ENCODE peak calls at places on chromosomes 1 and 21, in four cellular contexts. A is neural progenitor cell, Q is K562, S is hepatocyte. C is an unnamed sample.

GRCh38 chr1:246930830-246931548 is 759 bp downstream of the AHCTF1 start:
- DNase-seq in A (no peak), Q (peak; percentile 51), S (peak; percentile 69), C (peak; percentile 66)

GRCh38 chr1:68361511-68361910 is 88.2 kb downstream of the RPE65 start:
- DNase-seq in A (no peak), Q (no peak), S (no peak), C (no peak)

GRCh38 chr1:200252526-200252925 is 157.3 kb downstream of the ZNF281 start:
- DNase-seq in A (no peak), Q (no peak), S (no peak), C (no peak)

GRCh38 chr1:26787381-26787705 is 407 bp upstream of the PIGV start:
- DNase-seq in A (peak; percentile 87), Q (peak; percentile 51), S (no peak), C (no peak)

GRCh38 chr1:150931773-150932172 is 5.6 kb downstream of the SETDB1 start:
- DNase-seq in A (no peak), Q (no peak), S (no peak), C (no peak)

GRCh38 chr21:32611471-32611997 is 643 bp downstream of the CFAP298 start:
- DNase-seq in A (peak; percentile 57), Q (peak; percentile 50), S (peak; percentile 39), C (peak; percentile 60)

GRCh38 chr1:67741786-67742185 is 56.8 kb downstream of the GADD45A start:
- DNase-seq in A (no peak), Q (no peak), S (no peak), C (no peak)

GRCh38 chr1:228145498-228146425 is 4.0 kb upstream of the GJC2 start:
- DNase-seq in A (no peak), Q (peak; percentile 69), S (no peak), C (no peak)

GRCh38 chr1:207711285-207711684 is 40.6 kb upstream of the CD46 start:
- DNase-seq in A (peak; percentile 2), Q (no peak), S (peak; percentile 15), C (peak; percentile 77)

GRCh38 chr1:58395355-58395754 is 151.2 kb downstream of the OMA1 start:
- DNase-seq in A (no peak), Q (no peak), S (peak; percentile 10), C (no peak)

GRCh38 chr1:152036316-152037216 is at the start of gene S100A11:
- DNase-seq in A (peak; percentile 75), Q (peak; percentile 88), S (peak; percentile 96), C (peak; percentile 75)

GRCh38 chr1:198174297-198174696 is 17.5 kb downstream of the NEK7 start:
- DNase-seq in A (no peak), Q (no peak), S (no peak), C (no peak)
- H3K4me1 ChIP-seq in A (no peaks in the 10 kb centered on the region), Q (no peaks in the 10 kb centered on the region), S (peaks cover 31% of the 10 kb centered on the region), C (peaks cover 9% of the 10 kb centered on the region)

GRCh38 chr1:84377480-84378095 is 20.7 kb upstream of the DNASE2B start:
- DNase-seq in A (no peak), Q (no peak), S (peak; percentile 24), C (no peak)

GRCh38 chr1:84373446-84374141 is 24.7 kb upstream of the DNASE2B start:
- DNase-seq in A (no peak), Q (no peak), S (no peak), C (no peak)

GRCh38 chr1:84374991-84375838 is 23.1 kb upstream of the DNASE2B start:
- DNase-seq in A (no peak), Q (no peak), S (no peak), C (no peak)

GRCh38 chr1:84379128-84379527 is 19.2 kb upstream of the DNASE2B start:
- DNase-seq in A (no peak), Q (no peak), S (no peak), C (no peak)

GRCh38 chr1:84375965-84376910 is 22.0 kb upstream of the DNASE2B start:
- DNase-seq in A (no peak), Q (no peak), S (no peak), C (no peak)
- H2AFZ ChIP-seq in A (peak overlapping the region; percentile 19), Q (no peak overlapping the region), S (no peak overlapping the region), C (no peak overlapping the region)

DNA sequence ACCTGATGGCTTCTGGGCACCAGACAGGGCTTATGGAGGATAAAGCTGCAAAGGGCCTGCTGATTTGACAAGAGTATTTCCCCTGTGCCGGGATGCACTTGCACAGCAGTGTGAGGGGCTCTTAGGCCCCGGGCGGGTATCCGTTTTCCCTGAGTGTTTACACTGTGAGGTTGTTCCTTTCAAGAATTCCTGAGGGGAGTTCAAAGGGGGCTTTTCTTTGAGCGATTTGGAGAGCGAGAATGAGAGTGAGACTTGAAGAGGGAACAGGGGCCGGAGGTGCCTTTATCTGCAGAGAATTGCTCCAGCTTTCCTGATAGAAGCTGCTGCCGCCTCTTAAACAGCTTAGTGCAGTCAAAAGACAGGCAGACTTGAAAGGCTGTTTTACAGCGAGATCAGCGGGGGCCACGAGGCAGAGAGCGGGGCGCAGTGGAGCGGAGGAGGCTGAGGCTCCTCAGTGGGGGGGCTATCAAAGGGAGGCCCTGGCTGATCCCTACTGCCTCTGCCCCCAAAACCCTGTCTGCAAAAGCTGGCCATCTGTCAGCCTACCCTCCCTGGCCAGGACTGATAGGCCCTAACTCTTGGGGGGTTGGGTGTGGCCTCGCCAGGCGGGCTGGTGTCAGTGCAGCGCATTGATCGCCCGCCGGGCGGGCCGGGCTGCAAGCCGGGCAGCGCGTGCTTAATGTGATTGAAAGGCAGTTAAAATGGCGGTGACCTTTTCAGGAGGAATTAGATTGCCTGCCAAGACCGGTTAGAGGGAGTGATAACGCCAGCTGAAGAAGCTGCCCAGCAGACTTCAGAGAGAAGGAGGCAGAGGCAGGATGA is 36.5 kb downstream of the TMEM53 start:
- DNase-seq in A (peak; percentile 88), Q (peak; percentile 97), S (no peak), C (no peak)
- H3K4me1 ChIP-seq in A (peaks cover 37% of the 10 kb centered on the region), Q (peaks cover 46% of the 10 kb centered on the region), S (peaks cover 8% of the 10 kb centered on the region), C (peaks cover 3% of the 10 kb centered on the region)

DNA sequence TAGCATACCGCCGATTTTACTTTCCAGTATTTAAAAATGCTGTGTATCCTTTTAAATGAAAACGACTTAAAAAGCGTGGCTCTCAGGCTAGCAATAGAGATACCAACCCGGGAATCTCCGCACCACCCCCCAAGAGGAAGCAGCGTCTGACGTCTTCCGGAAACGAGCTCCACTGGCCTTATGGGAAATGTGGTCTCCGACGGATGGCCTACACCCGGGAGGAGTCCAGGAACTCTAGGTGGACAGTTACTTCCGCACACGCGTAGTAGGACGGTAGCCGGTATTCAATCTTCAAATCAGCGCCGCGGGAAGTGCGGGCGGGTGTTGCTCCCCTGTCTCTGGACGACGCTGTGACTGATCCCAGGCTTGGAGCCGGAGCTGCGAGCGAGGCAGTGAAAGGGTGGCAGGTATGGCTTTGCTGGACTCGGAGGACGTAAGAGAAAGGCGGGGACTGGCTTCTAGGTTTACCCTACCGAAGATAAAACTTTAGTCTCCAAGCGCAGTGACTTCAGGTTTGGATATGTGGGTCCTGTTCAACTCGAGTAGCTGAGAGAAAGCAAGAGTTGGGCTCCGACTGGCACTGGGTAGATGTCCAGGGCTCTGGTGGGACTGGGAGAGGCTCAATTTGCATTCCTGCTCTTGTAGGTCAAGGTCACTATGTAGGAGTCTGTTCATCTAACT is at the start of gene ZNF684:
- DNase-seq in A (peak; percentile 93), Q (peak; percentile 96), S (peak; percentile 94), C (peak; percentile 96)
- H2AFZ ChIP-seq in A (peak within 1 kb of the TSS; percentile 93), Q (peak within 1 kb of the TSS; percentile 95), S (peak within 1 kb of the TSS; percentile 94), C (peak within 1 kb of the TSS; percentile 57)

C was measured in GM23338.